ENCODE peak calls at places on chromosomes 7 and 10, in nine cellular contexts. G is fibroblast of pulmonary artery, K is colonic mucosa, Z is upper lobe of left lung, L is H9, X is brain microvascular endothelial cell, A is AG10803, N is cardiac muscle cell, O is GM06990. P is an unnamed sample.

GRCh38 chr10:93383562-93383981 is 98.6 kb downstream of the MYOF start:
- DNase-seq in G (peak), K (no peak), Z (no peak), L (peak), X (peak), A (peak), N (peak), O (no peak), P (no peak)

GRCh38 chr7:83414947-83415346 is 234.0 kb downstream of the SEMA3E start:
- DNase-seq in G (no peak), K (no peak), Z (no peak), L (no peak), X (no peak), A (no peak), N (no peak), O (no peak), P (no peak)

GRCh38 chr7:122412886-122413285 is 108.3 kb upstream of the FEZF1 start:
- DNase-seq in G (peak), K (no peak), Z (no peak), L (no peak), X (peak), A (peak), N (peak), O (no peak), P (no peak)

GRCh38 chr7:151080091-151080521 is 503 bp downstream of the FASTK start:
- DNase-seq in G (no peak), K (peak), Z (no peak), L (no peak), X (no peak), A (no peak), N (peak), O (no peak), P (no peak)

GRCh38 chr10:113680172-113681111 is 730 bp downstream of the CASP7 start:
- DNase-seq in G (peak), K (peak), Z (peak), L (no peak), X (peak), A (peak), N (peak), O (peak), P (peak)

GRCh38 chr10:95536017-95536416 is 25.2 kb downstream of the SORBS1 start:
- DNase-seq in G (peak), K (no peak), Z (no peak), L (no peak), X (no peak), A (no peak), N (peak), O (no peak), P (no peak)

GRCh38 chr7:77887567-77887966 is 89.0 kb downstream of the PHTF2 start:
- DNase-seq in G (peak), K (no peak), Z (no peak), L (no peak), X (peak), A (peak), N (peak), O (no peak), P (no peak)

GRCh38 chr7:1667566-1668485 is 2.3 kb upstream of the ELFN1 start:
- DNase-seq in G (no peak), K (no peak), Z (peak), L (peak), X (no peak), A (no peak), N (no peak), O (no peak), P (peak)

GRCh38 chr7:82694020-82694419 is 250.4 kb upstream of the CACNA2D1 start:
- DNase-seq in G (no peak), K (no peak), Z (no peak), L (no peak), X (no peak), A (no peak), N (no peak), O (no peak), P (no peak)

GRCh38 chr7:41720886-41721285 is 18.0 kb upstream of the INHBA start:
- DNase-seq in G (no peak), K (no peak), Z (no peak), L (no peak), X (no peak), A (no peak), N (no peak), O (no peak), P (no peak)

GRCh38 chr10:104100795-104101194 is 15.1 kb upstream of the COL17A1 start:
- DNase-seq in G (no peak), K (no peak), Z (no peak), L (no peak), X (no peak), A (no peak), N (no peak), O (no peak), P (no peak)

GRCh38 chr7:638256-639011 is 88.1 kb upstream of the DNAAF5 start:
- DNase-seq in G (no peak), K (no peak), Z (no peak), L (no peak), X (no peak), A (no peak), N (no peak), O (no peak), P (no peak)

GRCh38 chr7:47893238-47893637 is 55.0 kb downstream of the PKD1L1 start:
- DNase-seq in G (no peak), K (no peak), Z (no peak), L (peak), X (no peak), A (no peak), N (no peak), O (no peak), P (peak)
- TF ChIP-seq CTCF in G (peak), K (no peak), Z (no peak), L (peak), X (peak), A (peak), N (peak), O (peak), P (peak)

DNA sequence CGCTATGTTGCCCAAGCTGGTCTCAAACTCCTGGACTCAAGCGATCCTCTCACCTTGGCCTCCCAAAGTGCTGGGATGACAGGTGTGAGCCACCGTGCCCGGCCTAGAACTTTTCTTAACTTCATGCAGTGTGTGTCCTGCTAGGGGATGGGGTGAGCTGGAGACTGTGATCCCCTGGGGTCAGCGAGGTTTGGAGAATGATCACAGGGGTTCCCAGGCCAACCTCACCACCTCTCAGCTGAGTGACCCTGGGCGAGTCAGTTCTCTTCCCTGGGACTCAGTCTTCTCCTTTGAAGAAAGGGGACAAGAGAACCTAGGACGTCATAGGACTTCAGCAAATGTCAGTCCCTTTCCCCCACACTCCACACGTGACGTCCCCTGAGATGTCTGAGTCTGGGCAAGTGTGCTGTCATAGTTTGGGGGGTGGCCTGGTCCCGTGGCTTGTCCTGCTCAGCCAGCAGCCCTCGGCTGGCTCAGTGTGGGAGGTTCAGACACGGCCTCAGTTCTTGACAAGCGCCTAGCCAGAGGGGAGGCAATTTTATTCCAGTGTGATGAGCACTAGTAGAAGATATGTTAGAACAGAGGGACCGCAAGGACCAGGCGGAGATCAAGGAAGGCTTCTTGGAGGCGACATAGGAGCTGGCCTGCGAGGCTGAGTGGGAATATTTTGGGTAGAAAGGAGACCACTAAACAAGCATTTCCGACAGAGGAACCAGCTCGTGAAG is 43.3 kb upstream of the ELN start:
- DNase-seq in G (no peak), K (no peak), Z (peak), L (no peak), X (no peak), A (no peak), N (no peak), O (no peak), P (no peak)
- TF ChIP-seq CTCF in G (no peak), K (no peak), Z (no peak), L (no peak), X (no peak), A (no peak), N (no peak), O (no peak), P (no peak)

GRCh38 chr10:99370993-99371392 is 41.8 kb downstream of the CNNM1 start:
- DNase-seq in G (peak), K (no peak), Z (no peak), L (no peak), X (no peak), A (peak), N (peak), O (no peak), P (peak)
- TF ChIP-seq CTCF in G (peak), K (peak), Z (no peak), L (peak), X (peak), A (peak), N (peak), O (peak), P (no peak)

GRCh38 chr7:98107313-98107691 is 640 bp downstream of the LMTK2 start:
- DNase-seq in G (peak), K (no peak), Z (no peak), L (no peak), X (no peak), A (peak), N (no peak), O (no peak), P (no peak)
- TF ChIP-seq CTCF in G (no peak), K (no peak), Z (no peak), L (no peak), X (no peak), A (no peak), N (no peak), O (no peak), P (no peak)

DNA sequence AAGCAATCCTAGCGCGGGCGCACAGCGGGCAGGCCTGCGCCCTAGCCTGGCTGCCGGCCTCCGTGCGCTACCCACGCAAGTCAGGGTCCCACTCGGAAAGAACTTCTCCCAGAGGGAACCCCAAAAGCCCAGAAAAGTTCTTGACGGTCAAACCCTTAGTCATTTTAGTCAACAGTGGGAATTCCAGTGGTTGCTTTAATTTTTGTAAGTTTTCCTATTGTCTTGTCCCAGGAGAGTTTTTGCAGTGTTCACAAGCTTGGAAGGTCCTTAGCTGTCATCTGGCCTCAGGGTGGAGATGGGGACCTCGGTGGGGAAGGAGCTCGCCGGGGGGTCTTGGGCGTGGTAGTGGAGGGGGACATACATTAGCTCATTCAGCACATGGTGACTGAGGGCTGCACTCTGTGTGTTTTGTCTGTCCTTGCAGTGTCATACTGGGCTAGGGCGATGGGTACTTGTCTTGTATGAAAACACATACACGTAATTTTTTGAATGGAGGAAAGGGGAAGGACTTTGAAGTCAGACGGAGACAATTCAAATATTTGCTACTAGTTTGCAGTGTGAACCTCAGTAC is 727 bp downstream of the MINDY4 start:
- DNase-seq in G (no peak), K (peak), Z (no peak), L (no peak), X (no peak), A (no peak), N (no peak), O (peak), P (peak)
- TF ChIP-seq CTCF in G (no peak), K (no peak), Z (no peak), L (no peak), X (no peak), A (no peak), N (no peak), O (no peak), P (no peak)

P was measured in GM13976.